ENCODE peak calls at places on chromosome 19, in four cellular contexts. W, Y, C and V are unnamed samples.
A peak's percentile ranks its signal among the peaks of the same experiment; 100 is the strongest.

GRCh38 chr19:52138614-52139290 is 986 bp downstream of the ZNF616 start:
- DNase-seq in W (peak; percentile 59), Y (no peak), C (peak; percentile 29), V (peak; percentile 25)

GRCh38 chr19:56725829-56726424 is 54.4 kb upstream of the ZNF835 start:
- DNase-seq in W (no peak), Y (no peak), C (peak; percentile 44), V (no peak)

GRCh38 chr19:6076675-6077463 is 33.4 kb downstream of the RFX2 start:
- DNase-seq in W (no peak), Y (peak; percentile 97), C (peak; percentile 82), V (no peak)

GRCh38 chr19:4101496-4101770 is 22.5 kb downstream of the MAP2K2 start:
- DNase-seq in W (no peak), Y (no peak), C (no peak), V (no peak)

GRCh38 chr19:16062789-16063188 is 13.5 kb upstream of the TPM4 start:
- DNase-seq in W (no peak), Y (peak; percentile 39), C (peak; percentile 73), V (peak; percentile 34)

GRCh38 chr19:17125728-17126677 is 50.4 kb downstream of the MYO9B start:
- DNase-seq in W (peak; percentile 70), Y (peak; percentile 49), C (no peak), V (no peak)

GRCh38 chr19:42601811-42602443 is 7.2 kb upstream of the CEACAM8 start:
- DNase-seq in W (no peak), Y (peak; percentile 33), C (peak; percentile 44), V (peak; percentile 23)

GRCh38 chr19:38676023-38676877 is 28.8 kb downstream of the ACTN4 start:
- DNase-seq in W (no peak), Y (peak; percentile 73), C (no peak), V (no peak)

GRCh38 chr19:35247526-35248309 is 1.1 kb upstream of the LSR start:
- DNase-seq in W (peak; percentile 88), Y (no peak), C (peak; percentile 89), V (peak; percentile 89)

GRCh38 chr19:38512277-38512676 is 78.8 kb downstream of the RYR1 start:
- DNase-seq in W (no peak), Y (no peak), C (no peak), V (no peak)

GRCh38 chr19:10228393-10228792 is 2.7 kb downstream of the S1PR2 start:
- DNase-seq in W (no peak), Y (no peak), C (no peak), V (no peak)

GRCh38 chr19:46731007-46731501 is 14.1 kb upstream of the PRKD2 start:
- DNase-seq in W (no peak), Y (peak; percentile 77), C (peak; percentile 89), V (no peak)

GRCh38 chr19:19464339-19465098 is 50.8 kb downstream of the TSSK6 start:
- DNase-seq in W (no peak), Y (peak; percentile 76), C (no peak), V (no peak)

GRCh38 chr19:55087542-55087935 is 11.9 kb downstream of the EPS8L1 start:
- DNase-seq in W (no peak), Y (no peak), C (no peak), V (no peak)

GRCh38 chr19:9584073-9584833 is at the start of gene ZNF121:
- DNase-seq in W (peak; percentile 88), Y (peak; percentile 77), C (peak; percentile 90), V (peak; percentile 73)

GRCh38 chr19:45569619-45570421 is 14.8 kb downstream of the OPA3 start:
- DNase-seq in W (no peak), Y (peak; percentile 39), C (peak; percentile 56), V (peak; percentile 32)

GRCh38 chr19:54470276-54470887 is 2.7 kb downstream of the CDC42EP5 start:
- DNase-seq in W (no peak), Y (no peak), C (no peak), V (no peak)

GRCh38 chr19:4713384-4713951 is 10.2 kb downstream of the DPP9 start:
- DNase-seq in W (no peak), Y (peak; percentile 92), C (peak; percentile 100), V (no peak)

GRCh38 chr19:15666883-15667282 is 6.0 kb upstream of the CYP4F12 start:
- DNase-seq in W (no peak), Y (no peak), C (no peak), V (no peak)

GRCh38 chr19:56823417-56823816 is 17.1 kb downstream of the PEG3 start:
- DNase-seq in W (no peak), Y (no peak), C (no peak), V (no peak)

GRCh38 chr19:46609511-46610412 is 8.6 kb downstream of the CALM3 start:
- DNase-seq in W (no peak), Y (no peak), C (no peak), V (no peak)

GRCh38 chr19:46241676-46242075 is 12.1 kb downstream of the IGFL1 start:
- DNase-seq in W (no peak), Y (no peak), C (no peak), V (no peak)

GRCh38 chr19:49339364-49340068 is 4.3 kb downstream of the CD37 start:
- DNase-seq in W (peak; percentile 86), Y (peak; percentile 74), C (peak; percentile 93), V (peak; percentile 44)

GRCh38 chr19:49343127-49343526 is 7.9 kb downstream of the CD37 start:
- DNase-seq in W (no peak), Y (no peak), C (no peak), V (no peak)

GRCh38 chr19:49340069-49340864 is 5.1 kb downstream of the CD37 start:
- DNase-seq in W (no peak), Y (no peak), C (no peak), V (no peak)

GRCh38 chr19:49342291-49342721 is 7.1 kb downstream of the CD37 start:
- DNase-seq in W (no peak), Y (no peak), C (no peak), V (no peak)

GRCh38 chr19:49340865-49341718 is 5.9 kb downstream of the CD37 start:
- DNase-seq in W (no peak), Y (no peak), C (no peak), V (no peak)
- TF ChIP-seq CTCF in W (no peak), Y (no peak), C (no peak), V (no peak)

GRCh38 chr19:14580623-14581237 is 2.2 kb upstream of the CLEC17A start:
- DNase-seq in W (no peak), Y (no peak), C (no peak), V (no peak)
- TF ChIP-seq CTCF in W (no peak), Y (no peak), C (no peak), V (no peak)

GRCh38 chr19:44055870-44056269 is 4.0 kb downstream of the ZNF223 start:
- DNase-seq in W (no peak), Y (no peak), C (no peak), V (no peak)
- TF ChIP-seq CTCF in W (no peak), Y (no peak), C (no peak), V (no peak)

GRCh38 chr19:8491574-8491973 is 10.9 kb downstream of the PRAM1 start:
- DNase-seq in W (no peak), Y (no peak), C (no peak), V (no peak)
- TF ChIP-seq CTCF in W (peak; percentile 11), Y (peak; percentile 18), C (no peak), V (peak; percentile 13)

DNA sequence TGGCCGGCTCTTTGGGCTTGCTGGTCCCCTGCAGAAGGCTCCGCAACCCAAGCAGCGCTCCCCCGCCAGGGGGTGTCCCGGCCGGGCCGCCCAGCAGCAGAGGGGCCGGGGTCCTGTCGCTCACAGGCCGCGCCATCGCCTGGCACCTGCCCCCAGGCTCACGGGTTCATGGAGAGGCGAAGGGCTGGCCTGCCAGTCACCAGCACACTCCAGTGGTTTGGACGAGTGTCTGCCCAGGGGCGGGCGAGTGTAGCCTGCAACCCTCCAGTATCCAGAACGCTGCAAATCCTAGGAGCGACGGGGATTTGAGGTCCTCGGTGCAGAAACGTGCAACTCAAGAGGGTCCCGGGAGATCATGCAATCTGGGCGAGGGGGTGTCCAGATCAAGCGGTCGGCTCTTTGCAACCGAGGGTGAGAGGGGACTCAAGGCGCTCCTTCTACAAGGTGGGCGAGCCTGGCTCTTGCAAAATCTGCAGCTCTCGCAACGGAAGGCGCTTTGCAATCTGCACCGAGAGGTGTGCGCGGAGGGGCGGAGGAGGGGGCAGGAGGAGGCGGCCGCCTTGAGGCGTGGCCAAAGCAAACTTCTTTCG is at the start of gene DBP:
- DNase-seq in W (peak; percentile 53), Y (no peak), C (peak; percentile 49), V (no peak)
- TF ChIP-seq CTCF in W (no peak), Y (peak; percentile 12), C (no peak), V (peak; percentile 31)

DNA sequence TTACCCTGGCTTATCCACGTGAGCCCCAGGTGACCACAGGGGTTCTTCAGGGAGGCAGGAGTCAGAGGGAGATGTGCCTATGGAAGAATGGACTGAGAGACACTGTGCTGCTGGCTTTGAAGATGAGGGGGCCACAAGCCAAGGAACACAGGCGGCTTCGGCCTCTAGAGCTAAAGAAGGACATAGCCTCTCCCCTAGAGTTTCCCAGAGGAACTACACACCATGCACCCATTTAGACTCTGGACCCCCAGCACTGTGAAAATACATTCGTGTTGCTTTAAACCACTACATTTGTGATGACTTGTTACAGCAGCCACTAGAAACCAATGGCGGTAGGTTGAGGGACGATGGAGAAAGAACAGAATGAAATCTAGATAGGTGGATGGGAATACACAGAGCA is 13.7 kb upstream of the ATF5 start:
- DNase-seq in W (no peak), Y (no peak), C (no peak), V (no peak)
- TF ChIP-seq CTCF in W (peak; percentile 15), Y (peak; percentile 27), C (peak; percentile 46), V (peak; percentile 19)

DNA sequence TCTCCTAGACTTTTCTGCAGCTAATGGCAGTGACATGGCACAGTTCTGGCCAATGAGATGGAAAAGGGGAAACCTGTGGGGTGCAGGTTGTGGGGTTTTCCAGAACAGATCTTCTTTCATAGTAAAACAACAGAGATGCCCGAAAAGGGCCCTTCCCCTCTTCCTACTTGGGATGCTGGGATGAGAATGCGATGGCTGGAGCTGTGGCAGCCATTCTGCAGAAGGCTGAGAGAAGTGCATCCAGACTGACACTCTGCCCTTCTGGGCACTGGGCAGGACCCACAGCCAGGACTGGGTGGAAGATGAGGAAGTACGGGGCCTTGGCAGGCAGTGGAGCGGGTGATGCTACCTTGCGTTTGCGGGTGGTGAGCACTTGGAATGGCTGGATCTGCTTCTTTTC is 16.9 kb upstream of the PLA2G4C start:
- DNase-seq in W (no peak), Y (no peak), C (no peak), V (no peak)
- TF ChIP-seq CTCF in W (no peak), Y (no peak), C (no peak), V (no peak)

DNA sequence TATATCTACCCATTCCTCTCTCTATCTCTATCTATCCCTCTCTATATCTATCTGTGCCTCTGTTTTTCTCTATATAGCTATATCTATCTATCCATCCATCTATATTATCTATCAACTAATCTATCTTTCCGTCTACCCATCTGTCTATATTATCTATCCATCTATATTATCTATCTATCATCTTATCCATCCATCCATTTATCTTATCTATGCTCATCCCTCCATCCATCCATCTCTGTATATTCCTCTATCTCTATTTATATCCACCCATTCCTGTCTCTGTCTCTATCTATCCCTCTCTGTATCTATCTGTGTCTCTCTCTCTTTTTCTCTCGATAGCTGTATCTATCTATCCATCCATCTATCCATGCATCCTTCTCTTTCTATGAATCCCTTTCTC is 14.2 kb downstream of the PTGER1 start:
- DNase-seq in W (no peak), Y (no peak), C (no peak), V (no peak)
- TF ChIP-seq CTCF in W (no peak), Y (no peak), C (no peak), V (no peak)

GRCh38 chr19:34017024-34017423 is 155.3 kb upstream of the LSM14A start:
- DNase-seq in W (no peak), Y (no peak), C (peak; percentile 19), V (no peak)
- TF ChIP-seq CTCF in W (no peak), Y (no peak), C (peak; percentile 33), V (no peak)